ENCODE peak calls at places on chromosomes 4 and X, in eight cellular contexts. P is SK-N-SH, Y is lung, V is GM12878, A is lower leg skin, W is right cardiac atrium, X is fibroblast of lung, M is fibroblast of pulmonary artery. E is an unnamed sample.

GRCh38 chrX:123884809-123885408 is 25.1 kb downstream of the XIAP start:
- DNase-seq in M (peak), X (peak), P (peak), W (no peak), A (no peak), V (no peak), Y (peak), E (no peak)

GRCh38 chr4:39976945-39977488 is 694 bp downstream of the PDS5A start:
- DNase-seq in V (no peak), M (peak), X (peak), W (peak), A (peak), Y (peak), P (no peak), E (no peak)

GRCh38 chr4:72701987-72702819 is 133.2 kb upstream of the ADAMTS3 start:
- DNase-seq in M (peak), X (peak), Y (no peak), V (no peak), W (no peak), P (peak), A (no peak), E (peak)

GRCh38 chr4:77152421-77152820 is 4.6 kb upstream of the CCNG2 start:
- DNase-seq in X (no peak), W (no peak), P (no peak), A (no peak), V (no peak), Y (no peak), M (no peak), E (no peak)

GRCh38 chr4:4461850-4462249 is 74.9 kb downstream of the NSG1 start:
- DNase-seq in V (no peak), M (no peak), X (no peak), W (no peak), A (no peak), P (peak), Y (no peak), E (no peak)

GRCh38 chrX:136162827-136163427 is 15.6 kb downstream of the FHL1 start:
- DNase-seq in M (peak), P (peak), A (no peak), V (no peak), Y (no peak), W (peak), X (peak), E (no peak)

GRCh38 chrX:69158166-69159040 is 6.8 kb downstream of the PJA1 start:
- DNase-seq in Y (peak), W (peak), P (peak), M (peak), V (no peak), A (peak), X (peak), E (no peak)

GRCh38 chr4:127965803-127966175 is 583 bp downstream of the ABHD18 start:
- DNase-seq in Y (peak), P (peak), A (peak), X (peak), W (no peak), V (peak), M (peak), E (no peak)

GRCh38 chr4:6905501-6905900 is 4.1 kb upstream of the TBC1D14 start:
- DNase-seq in P (no peak), A (peak), X (no peak), M (no peak), W (no peak), Y (no peak), V (no peak), E (no peak)

GRCh38 chr4:180106122-180106521 is 2137.1 kb upstream of the TENM3 start:
- DNase-seq in A (no peak), M (no peak), W (no peak), Y (no peak), V (no peak), P (no peak), X (peak), E (no peak)

GRCh38 chr4:152138451-152138850 is 377.6 kb upstream of the GATB start:
- DNase-seq in W (no peak), A (no peak), M (no peak), X (no peak), Y (no peak), P (no peak), V (no peak), E (no peak)

GRCh38 chr4:17013382-17014006 is 115.0 kb upstream of the LDB2 start:
- DNase-seq in A (no peak), P (no peak), W (no peak), M (peak), Y (no peak), V (no peak), X (peak), E (no peak)

GRCh38 chr4:54228064-54228527 is 997 bp upstream of the PDGFRA start:
- DNase-seq in M (peak), X (peak), V (no peak), W (peak), A (peak), Y (peak), P (peak), E (peak)

GRCh38 chrX:94058728-94059382 is 384.8 kb downstream of the FAM133A start:
- DNase-seq in V (no peak), X (no peak), W (peak), M (peak), A (no peak), Y (no peak), P (peak), E (no peak)

GRCh38 chrX:47272013-47272408 is 39.2 kb downstream of the USP11 start:
- DNase-seq in X (no peak), W (no peak), V (no peak), A (no peak), Y (no peak), P (no peak), M (no peak), E (no peak)

GRCh38 chr4:117157360-117157759 is 72.0 kb upstream of the TRAM1L1 start:
- DNase-seq in X (no peak), A (no peak), M (no peak), V (no peak), P (no peak), Y (no peak), W (no peak), E (no peak)

GRCh38 chrX:133676344-133677122 is 261.2 kb upstream of the GPC4 start:
- DNase-seq in V (no peak), A (no peak), Y (peak), M (no peak), X (no peak), W (no peak), P (no peak), E (no peak)

GRCh38 chr4:109945056-109945455 is 32.4 kb downstream of the EGF start:
- DNase-seq in Y (no peak), X (no peak), V (no peak), P (no peak), M (no peak), A (no peak), W (no peak), E (no peak)

GRCh38 chr4:183698909-183699308 is 39.8 kb downstream of the TRAPPC11 start:
- DNase-seq in Y (no peak), V (no peak), W (no peak), A (no peak), X (no peak), P (no peak), M (no peak), E (no peak)

GRCh38 chr4:78308517-78308916 is 243.1 kb upstream of the ANXA3 start:
- DNase-seq in W (no peak), A (no peak), P (no peak), V (no peak), M (no peak), X (no peak), Y (no peak), E (no peak)

GRCh38 chr4:122542411-122543236 is 78.2 kb downstream of the IL21 start:
- DNase-seq in W (no peak), A (no peak), X (peak), M (peak), Y (no peak), P (no peak), V (peak), E (peak)

GRCh38 chr4:148205481-148205880 is 236.7 kb downstream of the NR3C2 start:
- DNase-seq in X (no peak), A (no peak), Y (no peak), V (no peak), M (no peak), W (no peak), P (no peak), E (no peak)

GRCh38 chr4:142016031-142016430 is 379.6 kb downstream of the IL15 start:
- DNase-seq in M (no peak), X (no peak), A (no peak), Y (no peak), P (no peak), V (peak), W (no peak), E (no peak)

GRCh38 chrX:24259544-24260240 is 54.2 kb downstream of the SUPT20HL2 start:
- DNase-seq in V (no peak), A (peak), M (peak), X (peak), P (peak), Y (no peak), W (no peak), E (no peak)

GRCh38 chrX:135740683-135741149 is 27.3 kb downstream of the CT45A3 start:
- DNase-seq in W (peak), V (no peak), P (peak), A (peak), M (no peak), X (no peak), Y (no peak), E (no peak)

GRCh38 chrX:117808413-117808812 is 308.2 kb downstream of the KLHL13 start:
- DNase-seq in P (no peak), M (no peak), W (no peak), Y (no peak), V (no peak), A (peak), X (no peak), E (no peak)

GRCh38 chrX:26845051-26845450 is 618.1 kb downstream of the PPP4R3C start:
- DNase-seq in P (no peak), M (peak), Y (no peak), A (no peak), V (no peak), X (peak), W (no peak), E (no peak)

GRCh38 chr4:168757500-168757899 is 252.6 kb downstream of the CBR4 start:
- DNase-seq in V (no peak), M (no peak), Y (no peak), A (no peak), P (no peak), X (no peak), W (no peak), E (no peak)

GRCh38 chrX:55056820-55057690 is 17.8 kb upstream of the PAGE2B start:
- DNase-seq in M (peak), X (peak), W (no peak), V (no peak), Y (no peak), P (no peak), A (no peak), E (no peak)
- H3K4me3 ChIP-seq in M (peak), X (no peak), W (peak), V (no peak), Y (no peak), P (peak), A (no peak), E (no peak)

GRCh38 chrX:51743179-51743957 is at the start of gene GSPT2:
- DNase-seq in P (peak), W (peak), A (peak), Y (peak), V (peak), X (peak), M (peak), E (peak)
- H3K4me3 ChIP-seq in P (peak), W (peak), A (peak), Y (peak), V (peak), X (peak), M (peak), E (peak)

GRCh38 chr4:153790962-153791551 is 2.2 kb upstream of the SFRP2 start:
- DNase-seq in P (peak), M (peak), W (peak), A (peak), Y (no peak), V (no peak), X (peak), E (no peak)
- H3K4me3 ChIP-seq in P (peak), M (no peak), W (peak), A (no peak), Y (no peak), V (no peak), X (peak), E (peak)

GRCh38 chr4:146255463-146255862 is 41.1 kb downstream of the REELD1 start:
- DNase-seq in A (no peak), V (no peak), W (no peak), M (peak), Y (no peak), X (peak), P (no peak), E (peak)

GRCh38 chr4:146255874-146256273 is 41.5 kb downstream of the REELD1 start:
- DNase-seq in A (no peak), P (no peak), M (peak), X (peak), V (no peak), Y (no peak), W (no peak), E (no peak)

GRCh38 chr4:146257511-146257910 is 43.2 kb downstream of the REELD1 start:
- DNase-seq in Y (no peak), A (no peak), W (no peak), V (no peak), P (no peak), X (no peak), M (no peak), E (no peak)

GRCh38 chr4:146256328-146256727 is 42.0 kb downstream of the REELD1 start:
- DNase-seq in Y (no peak), V (no peak), M (no peak), P (no peak), X (no peak), A (no peak), W (no peak), E (no peak)

GRCh38 chr4:146252941-146253340 is 38.6 kb downstream of the REELD1 start:
- DNase-seq in X (no peak), A (no peak), W (no peak), P (no peak), M (no peak), V (no peak), Y (no peak), E (no peak)
- H3K4me3 ChIP-seq in X (no peak), A (no peak), W (no peak), P (no peak), M (no peak), V (no peak), Y (no peak), E (no peak)

DNA sequence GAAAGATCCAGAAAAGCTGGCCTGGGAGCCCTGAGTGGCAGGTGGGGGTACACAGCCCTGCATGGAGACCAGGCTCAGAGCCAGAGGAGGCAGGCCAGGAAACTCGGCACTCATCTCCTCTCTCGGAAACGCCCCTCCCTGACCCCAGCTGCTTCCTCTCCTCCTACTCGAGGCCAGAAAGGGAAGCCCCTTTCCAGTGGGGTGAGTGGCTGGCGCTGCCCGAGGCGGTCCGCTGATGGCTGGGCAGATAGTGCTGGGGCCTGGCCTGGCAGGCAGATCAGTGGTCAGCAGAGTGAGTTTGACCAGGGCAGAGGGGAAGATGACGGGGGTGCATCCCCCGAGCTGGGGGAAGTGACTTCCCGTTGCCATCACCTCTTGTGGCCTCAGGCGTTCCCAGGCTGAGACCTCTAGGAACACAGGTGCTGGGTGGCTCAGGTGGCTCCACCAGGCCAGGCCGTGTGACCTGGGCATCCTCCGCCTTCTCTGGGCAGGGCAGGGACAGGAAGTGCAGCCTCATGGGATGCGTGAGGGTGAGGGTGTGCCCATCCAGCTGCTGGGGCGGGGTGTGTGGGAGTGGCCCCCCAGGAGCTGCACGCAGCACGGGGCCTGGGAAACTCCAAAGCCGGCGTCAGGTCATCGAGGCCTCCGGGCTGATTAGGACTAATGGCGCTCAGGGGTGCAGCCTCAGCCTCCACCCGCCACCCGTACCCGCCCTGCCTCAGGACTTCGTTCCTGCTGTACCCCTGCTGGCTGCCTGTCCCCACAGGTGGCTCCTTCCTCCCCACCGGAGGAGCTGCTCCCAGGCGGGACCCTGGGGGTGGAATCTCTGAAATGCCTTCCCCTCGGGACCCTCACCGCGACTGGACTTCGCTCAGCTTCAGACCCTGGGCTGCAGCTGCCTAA is 5.8 kb downstream of the SH3BP2 start:
- DNase-seq in A (peak), Y (peak), P (peak), V (no peak), X (no peak), W (peak), M (peak), E (no peak)
- H3K4me3 ChIP-seq in A (no peak), Y (no peak), P (no peak), V (peak), X (no peak), W (no peak), M (no peak), E (no peak)

GRCh38 chrX:17592117-17592516 is 145.2 kb upstream of the SCML1 start:
- DNase-seq in Y (no peak), M (peak), P (no peak), W (no peak), V (no peak), A (no peak), X (peak), E (no peak)
- H3K4me3 ChIP-seq in Y (no peak), M (peak), P (no peak), W (no peak), V (no peak), A (no peak), X (peak), E (no peak)

GRCh38 chrX:15356444-15356843 is 21.1 kb upstream of the PIGA start:
- DNase-seq in A (no peak), V (no peak), P (no peak), Y (no peak), M (peak), X (no peak), W (no peak), E (no peak)
- H3K4me3 ChIP-seq in A (no peak), V (no peak), P (no peak), Y (no peak), M (no peak), X (no peak), W (no peak), E (no peak)

GRCh38 chr4:153532636-153533035 is 66.5 kb downstream of the TMEM131L start:
- DNase-seq in Y (no peak), V (no peak), P (no peak), X (no peak), A (no peak), M (no peak), W (no peak), E (no peak)
- H3K4me3 ChIP-seq in Y (no peak), V (no peak), P (no peak), X (no peak), A (no peak), M (no peak), W (no peak), E (no peak)